ENCODE peak calls at places on chromosome 17, in four cellular contexts. One of them, this sample, is unnamed.

GRCh38 chr17:19513897-19514488 is 19.7 kb upstream of the SLC47A1 start:
- DNase-seq in ascending aorta: peak
- DNase-seq in effector memory CD4-positive, alpha-beta T cell: peak
- DNase-seq in PC-3: peak
- DNase-seq in this sample: no peak

GRCh38 chr17:79065105-79065670 is 9.4 kb upstream of the ENGASE start:
- DNase-seq in ascending aorta: no peak
- DNase-seq in effector memory CD4-positive, alpha-beta T cell: peak
- DNase-seq in PC-3: peak
- DNase-seq in this sample: no peak

GRCh38 chr17:68771867-68772515 is 170.8 kb upstream of the FAM20A start:
- DNase-seq in ascending aorta: no peak
- DNase-seq in effector memory CD4-positive, alpha-beta T cell: no peak
- DNase-seq in PC-3: peak
- DNase-seq in this sample: no peak

GRCh38 chr17:46061435-46061834 is 62.4 kb downstream of the STH start:
- DNase-seq in PC-3: peak
- DNase-seq in effector memory CD4-positive, alpha-beta T cell: no peak
- DNase-seq in ascending aorta: no peak
- DNase-seq in this sample: no peak

GRCh38 chr17:19486351-19487008 is 47.2 kb upstream of the SLC47A1 start:
- DNase-seq in effector memory CD4-positive, alpha-beta T cell: no peak
- DNase-seq in PC-3: no peak
- DNase-seq in ascending aorta: no peak
- DNase-seq in this sample: no peak

GRCh38 chr17:73613271-73613941 is 30.8 kb downstream of the SDK2 start:
- DNase-seq in ascending aorta: no peak
- DNase-seq in PC-3: no peak
- DNase-seq in effector memory CD4-positive, alpha-beta T cell: no peak
- DNase-seq in this sample: no peak

GRCh38 chr17:4449736-4450135 is 16.0 kb downstream of the SPNS3 start:
- DNase-seq in effector memory CD4-positive, alpha-beta T cell: no peak
- DNase-seq in PC-3: no peak
- DNase-seq in ascending aorta: no peak
- DNase-seq in this sample: no peak

GRCh38 chr17:73551756-73552155 is 92.5 kb downstream of the SDK2 start:
- DNase-seq in effector memory CD4-positive, alpha-beta T cell: no peak
- DNase-seq in PC-3: no peak
- DNase-seq in ascending aorta: no peak
- DNase-seq in this sample: no peak

GRCh38 chr17:75181608-75182318 is 996 bp downstream of the SUMO2 start:
- DNase-seq in effector memory CD4-positive, alpha-beta T cell: peak
- DNase-seq in PC-3: no peak
- DNase-seq in ascending aorta: peak
- DNase-seq in this sample: no peak

GRCh38 chr17:33267279-33267790 is 25.8 kb downstream of the ASIC2 start:
- DNase-seq in PC-3: peak
- DNase-seq in ascending aorta: no peak
- DNase-seq in effector memory CD4-positive, alpha-beta T cell: no peak
- DNase-seq in this sample: peak

GRCh38 chr17:28268610-28269313 is 50.2 kb upstream of the TMEM97 start:
- DNase-seq in ascending aorta: peak
- DNase-seq in PC-3: no peak
- DNase-seq in effector memory CD4-positive, alpha-beta T cell: no peak
- DNase-seq in this sample: no peak

GRCh38 chr17:29565643-29566472 is 979 bp downstream of the ABHD15 start:
- DNase-seq in PC-3: no peak
- DNase-seq in ascending aorta: no peak
- DNase-seq in effector memory CD4-positive, alpha-beta T cell: peak
- DNase-seq in this sample: no peak

GRCh38 chr17:79087428-79088143 is 13.0 kb downstream of the ENGASE start:
- DNase-seq in ascending aorta: peak
- DNase-seq in PC-3: peak
- DNase-seq in effector memory CD4-positive, alpha-beta T cell: peak
- DNase-seq in this sample: no peak

GRCh38 chr17:55743103-55743679 is 7.7 kb upstream of the PCTP start:
- DNase-seq in effector memory CD4-positive, alpha-beta T cell: no peak
- DNase-seq in PC-3: peak
- DNase-seq in ascending aorta: no peak
- DNase-seq in this sample: no peak

GRCh38 chr17:28720247-28720996 is 637 bp downstream of the RPL23A start:
- DNase-seq in effector memory CD4-positive, alpha-beta T cell: peak
- DNase-seq in ascending aorta: no peak
- DNase-seq in PC-3: no peak
- DNase-seq in this sample: no peak

GRCh38 chr17:67256075-67256732 is 11.2 kb upstream of the HELZ start:
- DNase-seq in effector memory CD4-positive, alpha-beta T cell: no peak
- DNase-seq in ascending aorta: no peak
- DNase-seq in PC-3: no peak
- DNase-seq in this sample: no peak

GRCh38 chr17:7835818-7836595 is 2.0 kb downstream of the KDM6B start:
- DNase-seq in effector memory CD4-positive, alpha-beta T cell: peak
- DNase-seq in ascending aorta: peak
- DNase-seq in PC-3: peak
- DNase-seq in this sample: no peak

GRCh38 chr17:2972749-2973148 is 90.7 kb downstream of the OR1D5 start:
- DNase-seq in PC-3: no peak
- DNase-seq in ascending aorta: no peak
- DNase-seq in effector memory CD4-positive, alpha-beta T cell: no peak
- DNase-seq in this sample: no peak

GRCh38 chr17:57045868-57046671 is 39.0 kb upstream of the AKAP1 start:
- DNase-seq in PC-3: no peak
- DNase-seq in effector memory CD4-positive, alpha-beta T cell: no peak
- DNase-seq in ascending aorta: peak
- DNase-seq in this sample: no peak

GRCh38 chr17:17150450-17150804 is 55.7 kb downstream of the PLD6 start:
- DNase-seq in effector memory CD4-positive, alpha-beta T cell: no peak
- DNase-seq in PC-3: no peak
- DNase-seq in ascending aorta: no peak
- DNase-seq in this sample: no peak

GRCh38 chr17:71338396-71338795 is 782.4 kb upstream of the SOX9 start:
- DNase-seq in PC-3: peak
- DNase-seq in effector memory CD4-positive, alpha-beta T cell: no peak
- DNase-seq in ascending aorta: no peak
- DNase-seq in this sample: no peak

GRCh38 chr17:48030531-48030930 is 7.1 kb downstream of the COPZ2 start:
- DNase-seq in PC-3: no peak
- DNase-seq in effector memory CD4-positive, alpha-beta T cell: no peak
- DNase-seq in ascending aorta: no peak
- DNase-seq in this sample: no peak

GRCh38 chr17:68355093-68355492 is 63.8 kb downstream of the ARSG start:
- DNase-seq in ascending aorta: no peak
- DNase-seq in PC-3: peak
- DNase-seq in effector memory CD4-positive, alpha-beta T cell: no peak
- DNase-seq in this sample: no peak

GRCh38 chr17:28744104-28744801 is 442 bp downstream of the TRAF4 start:
- DNase-seq in effector memory CD4-positive, alpha-beta T cell: peak
- DNase-seq in PC-3: no peak
- DNase-seq in ascending aorta: no peak
- DNase-seq in this sample: no peak

GRCh38 chr17:30831257-30831656 is 509 bp upstream of the ATAD5 start:
- DNase-seq in PC-3: no peak
- DNase-seq in effector memory CD4-positive, alpha-beta T cell: no peak
- DNase-seq in ascending aorta: no peak
- DNase-seq in this sample: no peak

GRCh38 chr17:39641883-39642282 is 4.9 kb downstream of the STARD3 start:
- DNase-seq in ascending aorta: no peak
- DNase-seq in PC-3: no peak
- DNase-seq in effector memory CD4-positive, alpha-beta T cell: no peak
- DNase-seq in this sample: no peak

GRCh38 chr17:39640493-39641118 is 3.7 kb downstream of the STARD3 start:
- DNase-seq in effector memory CD4-positive, alpha-beta T cell: no peak
- DNase-seq in PC-3: no peak
- DNase-seq in ascending aorta: no peak
- DNase-seq in this sample: no peak

GRCh38 chr17:39642675-39643074 is 5.7 kb downstream of the STARD3 start:
- DNase-seq in ascending aorta: no peak
- DNase-seq in effector memory CD4-positive, alpha-beta T cell: no peak
- DNase-seq in PC-3: no peak
- DNase-seq in this sample: no peak

GRCh38 chr17:39639566-39640458 is 2.9 kb downstream of the STARD3 start:
- DNase-seq in PC-3: no peak
- DNase-seq in effector memory CD4-positive, alpha-beta T cell: no peak
- DNase-seq in ascending aorta: no peak
- DNase-seq in this sample: no peak

GRCh38 chr17:39641119-39641496 is 4.2 kb downstream of the STARD3 start:
- DNase-seq in effector memory CD4-positive, alpha-beta T cell: no peak
- DNase-seq in ascending aorta: no peak
- DNase-seq in PC-3: no peak
- DNase-seq in this sample: no peak
- H3K4me3 ChIP-seq in effector memory CD4-positive, alpha-beta T cell: no peak
- H3K4me3 ChIP-seq in ascending aorta: no peak
- H3K4me3 ChIP-seq in PC-3: no peak
- H3K4me3 ChIP-seq in this sample: no peak

GRCh38 chr17:77288115-77288619 is 147.4 kb downstream of the SEC14L1 start:
- DNase-seq in effector memory CD4-positive, alpha-beta T cell: no peak
- DNase-seq in ascending aorta: no peak
- DNase-seq in PC-3: peak
- DNase-seq in this sample: no peak
- H3K4me3 ChIP-seq in effector memory CD4-positive, alpha-beta T cell: no peak
- H3K4me3 ChIP-seq in ascending aorta: no peak
- H3K4me3 ChIP-seq in PC-3: peak
- H3K4me3 ChIP-seq in this sample: peak

GRCh38 chr17:12831839-12832238 is 42.5 kb downstream of the ARHGAP44 start:
- DNase-seq in ascending aorta: no peak
- DNase-seq in effector memory CD4-positive, alpha-beta T cell: no peak
- DNase-seq in PC-3: no peak
- DNase-seq in this sample: no peak
- H3K4me3 ChIP-seq in ascending aorta: no peak
- H3K4me3 ChIP-seq in effector memory CD4-positive, alpha-beta T cell: no peak
- H3K4me3 ChIP-seq in PC-3: no peak
- H3K4me3 ChIP-seq in this sample: no peak

DNA sequence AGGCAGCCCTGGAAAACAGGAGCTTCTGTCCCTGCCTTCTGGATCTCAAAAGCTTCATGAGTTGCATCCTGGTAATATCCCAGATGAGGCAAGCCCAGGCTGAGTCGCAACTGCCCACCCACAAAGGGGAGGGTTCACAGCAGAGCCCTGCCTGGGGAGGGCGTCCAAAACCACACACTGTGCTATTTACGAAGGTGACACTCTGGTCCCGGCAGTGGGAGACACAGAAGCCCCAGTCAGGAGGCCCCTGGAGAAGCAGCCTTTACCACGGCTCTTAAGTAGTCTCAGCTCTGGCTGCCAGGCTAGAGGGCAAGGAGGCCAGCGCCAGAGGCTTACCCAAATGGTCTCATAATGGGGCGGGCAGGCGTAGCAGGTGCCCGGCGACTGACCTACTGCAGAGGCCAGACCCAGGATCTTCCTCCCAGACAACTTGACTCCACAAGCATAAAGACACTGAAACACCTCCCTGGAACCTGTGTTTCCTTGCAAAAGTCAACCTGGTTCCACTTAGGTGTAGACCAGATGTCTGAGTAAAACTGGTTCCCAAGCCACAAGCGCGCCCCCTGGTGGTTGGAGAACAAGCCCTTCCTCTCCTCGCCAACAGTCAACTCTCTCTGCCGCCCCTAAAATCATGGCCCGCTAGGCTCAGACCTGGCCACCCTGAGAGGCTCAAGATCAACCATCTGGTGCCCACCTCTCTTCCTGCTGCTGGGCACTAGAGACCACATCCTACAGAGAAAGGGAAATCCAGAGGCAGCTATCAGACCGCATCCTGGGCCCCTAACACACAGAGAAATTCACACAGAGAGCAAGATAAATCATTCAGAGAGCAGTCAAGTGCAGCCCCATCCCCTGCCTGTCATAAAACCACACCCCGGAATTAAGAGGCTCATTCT is 5.2 kb downstream of the AXIN2 start:
- DNase-seq in PC-3: peak
- DNase-seq in ascending aorta: peak
- DNase-seq in effector memory CD4-positive, alpha-beta T cell: peak
- DNase-seq in this sample: no peak
- H3K4me3 ChIP-seq in PC-3: no peak
- H3K4me3 ChIP-seq in ascending aorta: peak
- H3K4me3 ChIP-seq in effector memory CD4-positive, alpha-beta T cell: peak
- H3K4me3 ChIP-seq in this sample: no peak

GRCh38 chr17:10620823-10621222 is 36.3 kb downstream of the MYH3 start:
- DNase-seq in PC-3: peak
- DNase-seq in ascending aorta: peak
- DNase-seq in effector memory CD4-positive, alpha-beta T cell: no peak
- DNase-seq in this sample: no peak

GRCh38 chr17:10624966-10625365 is 32.1 kb downstream of the MYH3 start:
- DNase-seq in effector memory CD4-positive, alpha-beta T cell: no peak
- DNase-seq in PC-3: no peak
- DNase-seq in ascending aorta: no peak
- DNase-seq in this sample: no peak

GRCh38 chr17:10623786-10624338 is 33.2 kb downstream of the MYH3 start:
- DNase-seq in PC-3: no peak
- DNase-seq in ascending aorta: no peak
- DNase-seq in effector memory CD4-positive, alpha-beta T cell: no peak
- DNase-seq in this sample: no peak

GRCh38 chr17:10621397-10621796 is 35.7 kb downstream of the MYH3 start:
- DNase-seq in effector memory CD4-positive, alpha-beta T cell: no peak
- DNase-seq in ascending aorta: no peak
- DNase-seq in PC-3: no peak
- DNase-seq in this sample: no peak

GRCh38 chr17:10622610-10623485 is 34.3 kb downstream of the MYH3 start:
- DNase-seq in PC-3: no peak
- DNase-seq in ascending aorta: peak
- DNase-seq in effector memory CD4-positive, alpha-beta T cell: no peak
- DNase-seq in this sample: no peak
- H3K4me3 ChIP-seq in PC-3: no peak
- H3K4me3 ChIP-seq in ascending aorta: no peak
- H3K4me3 ChIP-seq in effector memory CD4-positive, alpha-beta T cell: no peak
- H3K4me3 ChIP-seq in this sample: no peak

GRCh38 chr17:44774271-44775135 is 15.7 kb downstream of the ADAM11 start:
- DNase-seq in PC-3: peak
- DNase-seq in ascending aorta: peak
- DNase-seq in effector memory CD4-positive, alpha-beta T cell: peak
- DNase-seq in this sample: no peak

GRCh38 chr17:44776628-44777393 is 18.0 kb downstream of the ADAM11 start:
- DNase-seq in ascending aorta: no peak
- DNase-seq in effector memory CD4-positive, alpha-beta T cell: no peak
- DNase-seq in PC-3: no peak
- DNase-seq in this sample: no peak

GRCh38 chr17:44775838-44776621 is 17.2 kb downstream of the ADAM11 start:
- DNase-seq in ascending aorta: peak
- DNase-seq in effector memory CD4-positive, alpha-beta T cell: no peak
- DNase-seq in PC-3: no peak
- DNase-seq in this sample: no peak

GRCh38 chr17:44773140-44773539 is 14.4 kb downstream of the ADAM11 start:
- DNase-seq in PC-3: no peak
- DNase-seq in ascending aorta: no peak
- DNase-seq in effector memory CD4-positive, alpha-beta T cell: no peak
- DNase-seq in this sample: no peak

GRCh38 chr17:44775136-44775837 is 16.5 kb downstream of the ADAM11 start:
- DNase-seq in ascending aorta: peak
- DNase-seq in effector memory CD4-positive, alpha-beta T cell: peak
- DNase-seq in PC-3: peak
- DNase-seq in this sample: peak
- H3K4me3 ChIP-seq in ascending aorta: peak
- H3K4me3 ChIP-seq in effector memory CD4-positive, alpha-beta T cell: peak
- H3K4me3 ChIP-seq in PC-3: peak
- H3K4me3 ChIP-seq in this sample: peak

GRCh38 chr17:81329279-81329926 is 34.3 kb upstream of the SLC38A10 start:
- DNase-seq in ascending aorta: peak
- DNase-seq in PC-3: peak
- DNase-seq in effector memory CD4-positive, alpha-beta T cell: no peak
- DNase-seq in this sample: peak
- H3K4me3 ChIP-seq in ascending aorta: no peak
- H3K4me3 ChIP-seq in PC-3: peak
- H3K4me3 ChIP-seq in effector memory CD4-positive, alpha-beta T cell: no peak
- H3K4me3 ChIP-seq in this sample: no peak